ENCODE peak calls at places on chromosomes 13 and 19, in five cellular contexts. U, K, O, I and Z are unnamed samples.

GRCh38 chr13:67238277-67238859 is 8.2 kb upstream of the PCDH9 start:
- DNase-seq in U (no peak), K (peak), O (peak), I (peak), Z (peak)

GRCh38 chr13:36712785-36713184 is 39.0 kb downstream of the SERTM1 start:
- DNase-seq in U (no peak), K (peak), O (peak), I (peak), Z (peak)

GRCh38 chr19:31285744-31286143 is 63.5 kb downstream of the TSHZ3 start:
- DNase-seq in U (no peak), K (no peak), O (peak), I (peak), Z (peak)

GRCh38 chr13:37158481-37158880 is 53.0 kb upstream of the CSNK1A1L start:
- DNase-seq in U (no peak), K (no peak), O (no peak), I (no peak), Z (no peak)

GRCh38 chr13:76848596-76848995 is 37.6 kb downstream of the KCTD12 start:
- DNase-seq in U (no peak), K (peak), O (peak), I (peak), Z (peak)

GRCh38 chr13:44749906-44750305 is 173.8 kb upstream of the TSC22D1 start:
- DNase-seq in U (no peak), K (no peak), O (no peak), I (no peak), Z (no peak)

GRCh38 chr19:6718741-6719539 is 1.5 kb downstream of the C3 start:
- DNase-seq in U (no peak), K (peak), O (peak), I (no peak), Z (peak)

GRCh38 chr13:39787086-39787487 is 131.6 kb downstream of the COG6 start:
- DNase-seq in U (no peak), K (no peak), O (peak), I (peak), Z (peak)

GRCh38 chr19:2554856-2555255 is 78.9 kb downstream of the GADD45B start:
- DNase-seq in U (no peak), K (peak), O (no peak), I (peak), Z (peak)
- H3K4me3 ChIP-seq in U (peak), K (no peak), O (no peak), I (no peak), Z (no peak)

GRCh38 chr13:43195551-43195950 is 172.2 kb downstream of the DNAJC15 start:
- DNase-seq in U (no peak), K (no peak), O (no peak), I (no peak), Z (no peak)
- TF ChIP-seq CTCF in U (no peak), K (peak), O (peak), I (peak), Z (peak)

DNA sequence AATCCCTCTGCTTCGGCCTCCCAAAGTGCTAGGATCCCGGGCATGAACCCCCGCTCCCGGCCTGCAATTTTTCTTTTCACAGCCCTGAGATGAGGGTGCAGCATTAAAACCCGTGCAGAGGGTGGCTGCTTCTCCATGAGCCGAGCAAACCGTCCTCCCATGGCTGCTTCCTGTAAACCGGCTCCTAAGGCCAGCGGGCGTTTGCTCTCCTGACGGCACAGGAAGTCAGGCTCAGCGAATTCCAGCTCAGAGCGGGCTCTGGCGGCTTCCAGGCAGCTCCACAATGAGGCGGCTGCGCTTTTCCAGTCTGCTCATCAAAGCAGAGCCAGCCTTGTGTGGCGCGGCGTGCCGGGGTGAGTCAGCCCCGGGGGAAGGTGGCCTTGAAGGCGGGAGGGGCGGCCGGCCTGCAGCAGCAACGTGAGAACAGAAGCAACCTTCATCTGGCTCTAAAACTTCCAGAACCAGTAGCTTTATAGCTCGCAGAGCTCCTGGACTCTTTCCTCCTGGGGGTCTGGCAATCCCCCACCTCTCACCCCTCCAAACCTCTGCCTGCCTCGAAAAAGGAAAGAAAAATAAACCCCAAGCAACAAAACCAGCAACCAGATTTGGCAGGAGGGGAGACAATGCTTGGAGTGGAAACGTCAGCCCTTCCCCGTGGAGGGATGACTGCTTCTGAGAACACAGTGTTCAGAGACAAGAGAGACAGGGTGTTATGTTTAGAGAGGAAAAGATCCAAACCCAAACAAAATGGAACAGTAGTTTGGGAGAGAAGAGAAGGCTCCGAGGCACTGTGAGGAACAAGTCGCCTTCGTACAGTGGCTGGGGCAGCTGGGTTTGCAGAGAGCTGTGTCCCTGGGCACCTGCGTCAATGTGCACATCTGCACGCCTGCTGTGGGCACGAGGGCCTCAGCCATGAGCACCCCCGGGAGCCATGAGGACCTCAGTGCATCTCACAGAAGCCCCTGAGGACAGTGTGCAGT is 67.8 kb downstream of the GADD45B start:
- DNase-seq in U (peak), K (peak), O (peak), I (peak), Z (peak)
- H3K4me3 ChIP-seq in U (peak), K (peak), O (no peak), I (peak), Z (peak)

DNA sequence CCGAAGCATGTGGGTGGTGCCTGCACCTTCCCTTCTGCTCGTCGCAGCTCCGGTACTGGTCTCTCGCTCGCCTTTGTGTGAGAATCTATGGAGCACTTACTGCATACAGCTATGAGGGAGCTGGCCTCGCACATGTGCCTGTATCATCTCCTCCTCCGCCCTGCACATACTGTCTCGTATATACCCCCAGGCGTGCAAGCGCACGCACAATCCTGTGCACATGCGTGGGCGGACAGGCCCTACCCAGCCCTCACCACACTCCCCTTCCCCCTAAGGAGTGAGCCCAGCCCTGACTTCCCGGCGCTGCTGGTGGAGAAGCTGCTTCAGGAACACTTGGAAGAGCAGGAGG is 8.7 kb downstream of the PIK3R2 start:
- DNase-seq in U (no peak), K (no peak), O (no peak), I (no peak), Z (no peak)
- TF ChIP-seq CTCF in U (no peak), K (no peak), O (no peak), I (no peak), Z (no peak)

DNA sequence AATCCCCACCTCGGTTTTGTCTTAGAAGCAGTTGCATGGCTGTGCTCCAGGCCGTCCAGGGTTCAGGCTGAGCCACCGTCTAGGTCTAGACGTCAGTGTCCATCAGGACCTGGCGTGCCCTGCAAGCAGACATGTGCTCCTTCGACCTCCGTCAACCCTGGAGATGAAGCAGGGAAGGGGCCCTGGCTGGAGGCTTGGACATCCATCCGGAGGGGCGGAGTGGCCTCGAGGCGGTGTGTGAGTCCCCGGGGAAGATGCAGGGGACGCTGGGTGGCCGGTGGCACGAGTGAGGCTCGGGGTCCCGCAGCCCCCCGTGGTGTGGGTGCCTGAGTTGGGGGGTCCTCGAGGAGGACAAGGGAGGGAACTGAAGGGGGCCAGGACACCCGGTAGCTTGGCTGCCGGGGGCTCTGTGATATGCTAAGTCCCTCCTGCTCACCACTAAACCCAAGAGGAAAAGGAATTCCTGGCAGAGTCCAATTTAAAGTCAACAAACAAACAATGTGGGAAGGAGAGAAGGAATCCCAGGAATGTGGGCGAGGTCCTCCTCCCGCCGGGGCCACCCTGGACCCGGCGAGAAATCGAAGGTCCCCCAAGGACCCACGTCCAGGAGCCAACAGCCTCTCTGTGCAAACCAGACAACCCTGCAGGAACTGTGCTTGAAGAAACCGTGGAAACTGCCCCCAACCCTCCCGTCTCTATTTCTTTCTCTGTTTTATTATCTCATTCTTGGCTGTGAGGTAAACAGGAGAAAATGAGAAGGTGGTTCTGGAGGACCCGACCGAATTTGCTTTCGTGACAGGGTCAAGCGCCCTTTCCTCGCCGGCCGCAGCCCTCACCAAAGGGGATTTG is 14.8 kb upstream of the PTBP1 start:
- DNase-seq in U (no peak), K (no peak), O (peak), I (no peak), Z (peak)
- H3K4me3 ChIP-seq in U (peak), K (no peak), O (no peak), I (peak), Z (peak)

GRCh38 chr13:50911937-50912624 is 2.5 kb downstream of the RNASEH2B start:
- DNase-seq in U (peak), K (peak), O (peak), I (peak), Z (peak)
- TF ChIP-seq CTCF in U (peak), K (peak), O (peak), I (peak), Z (peak)

GRCh38 chr19:8331263-8331840 is 10.1 kb downstream of the RPS28 start:
- DNase-seq in U (no peak), K (no peak), O (no peak), I (no peak), Z (no peak)

GRCh38 chr19:8334458-8335342 is 8.4 kb downstream of the KANK3 start:
- DNase-seq in U (no peak), K (peak), O (peak), I (peak), Z (peak)

GRCh38 chr19:8335343-8336071 is 7.6 kb downstream of the KANK3 start:
- DNase-seq in U (no peak), K (no peak), O (no peak), I (no peak), Z (no peak)

GRCh38 chr19:8333771-8334457 is 9.1 kb downstream of the KANK3 start:
- DNase-seq in U (no peak), K (no peak), O (no peak), I (no peak), Z (no peak)

DNA sequence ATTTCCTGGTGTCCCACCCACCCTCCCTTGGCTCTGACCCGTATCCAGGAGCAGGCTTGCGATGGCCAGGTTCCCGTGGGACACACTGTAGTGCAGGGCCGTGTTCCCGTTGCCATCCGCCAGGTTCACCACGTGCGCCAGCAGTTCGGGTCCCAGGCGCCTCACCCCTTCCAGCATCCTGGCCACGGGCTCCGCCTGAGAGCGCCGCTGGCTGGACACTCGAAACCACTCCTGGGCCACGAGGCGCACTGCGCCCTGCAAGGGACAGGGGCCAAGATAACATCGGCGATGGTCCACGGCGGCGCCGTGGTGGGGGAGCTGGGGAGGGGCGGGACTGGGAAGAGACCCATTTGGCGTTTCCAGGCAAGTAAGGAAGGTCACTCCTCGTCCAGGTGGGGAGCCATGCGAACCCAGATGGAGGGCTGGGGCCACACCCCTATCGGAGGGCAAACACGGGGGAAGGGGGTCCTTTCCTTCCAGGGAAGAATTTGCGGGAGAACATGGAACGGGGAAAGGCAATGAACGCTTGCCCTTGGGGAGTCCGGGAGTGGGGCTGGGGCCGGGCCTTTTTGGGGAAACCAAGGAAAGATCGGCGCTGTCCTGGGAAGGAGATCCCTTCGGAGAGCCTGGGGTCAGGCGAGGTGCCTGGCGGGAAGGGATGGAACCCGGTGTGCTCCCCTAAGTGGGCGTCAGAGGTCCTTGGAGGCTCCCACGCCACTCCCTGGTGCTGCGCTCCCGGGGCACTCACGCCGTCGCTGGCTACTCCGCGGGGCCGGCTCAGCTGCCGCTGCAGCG is 9.9 kb downstream of the KANK3 start:
- DNase-seq in U (no peak), K (no peak), O (no peak), I (no peak), Z (no peak)
- H3K4me3 ChIP-seq in U (no peak), K (no peak), O (no peak), I (no peak), Z (no peak)